ENCODE peak calls at places on chromosomes 16 and 17, in six cellular contexts. S is astrocyte of the spinal cord; R is hepatic stellate cell; W is stimulated activated CD8-positive, alpha-beta memory T cell treated with anti-CD3 and anti-CD28 coated beads, Interleukin-15, amount 100 ng/mL, for 1 hour; I is epithelial cell of prostate; J is T-helper 1 cell. P is an unnamed sample.

GRCh38 chr16:56506941-56507340 is 12.9 kb downstream of the BBS2 start:
- DNase-seq in J (no peak), W (no peak), R (peak), I (no peak), S (peak), P (peak)

GRCh38 chr17:36000730-36001108 is 634 bp downstream of the CCL15 start:
- DNase-seq in I (no peak), W (no peak), R (no peak), S (no peak), J (no peak), P (no peak)

GRCh38 chr16:84366208-84366607 is 2.1 kb upstream of the ATP2C2 start:
- DNase-seq in J (no peak), S (no peak), R (no peak), I (no peak), W (no peak), P (no peak)

GRCh38 chr16:54135361-54136275 is 151.0 kb downstream of the IRX3 start:
- DNase-seq in J (no peak), I (no peak), R (peak), S (peak), W (no peak), P (peak)

GRCh38 chr17:79812206-79812968 is 15.5 kb upstream of the CBX8 start:
- DNase-seq in S (no peak), I (no peak), J (no peak), W (no peak), R (no peak), P (no peak)

GRCh38 chr17:58370716-58371115 is 18.7 kb upstream of the SUPT4H1 start:
- DNase-seq in R (no peak), W (no peak), J (no peak), I (no peak), S (no peak), P (no peak)

GRCh38 chr17:44807817-44808155 is 22.3 kb downstream of the GJC1 start:
- DNase-seq in R (no peak), I (no peak), W (no peak), S (no peak), J (no peak), P (peak)

GRCh38 chr17:31582151-31582907 is 190.9 kb downstream of the RAB11FIP4 start:
- DNase-seq in S (peak), R (no peak), J (no peak), W (no peak), I (no peak), P (peak)

GRCh38 chr16:78461496-78461938 is 362.1 kb downstream of the WWOX start:
- DNase-seq in J (no peak), I (peak), W (no peak), R (no peak), S (peak), P (no peak)

GRCh38 chr17:79997004-79997673 is 38.5 kb downstream of the TBC1D16 start:
- DNase-seq in J (peak), W (peak), S (no peak), R (no peak), I (no peak), P (no peak)

GRCh38 chr16:282491-282890 is 473 bp upstream of the PDIA2 start:
- DNase-seq in R (no peak), I (no peak), W (no peak), S (no peak), J (no peak), P (no peak)

GRCh38 chr16:20763461-20764232 is at the start of gene ACSM3:
- DNase-seq in R (peak), J (peak), I (peak), S (peak), W (peak), P (peak)

GRCh38 chr16:27822529-27823437 is 240.7 kb downstream of the GSG1L start:
- DNase-seq in R (no peak), S (no peak), I (no peak), J (no peak), W (no peak), P (no peak)

GRCh38 chr17:40350410-40351184 is 13.9 kb downstream of the GJD3 start:
- DNase-seq in I (no peak), J (no peak), W (no peak), S (no peak), R (no peak), P (no peak)

GRCh38 chr17:42188749-42189650 is 3.7 kb upstream of the HCRT start:
- DNase-seq in R (no peak), S (no peak), I (no peak), J (no peak), W (no peak), P (no peak)

GRCh38 chr16:53892155-53892554 is 188.2 kb downstream of the FTO start:
- DNase-seq in R (peak), S (peak), W (peak), J (no peak), I (no peak), P (peak)

GRCh38 chr16:86758932-86759331 is 180.6 kb downstream of the FOXL1 start:
- DNase-seq in R (no peak), J (no peak), W (no peak), S (no peak), I (no peak), P (no peak)

GRCh38 chr17:40458001-40458791 is 14.9 kb downstream of the IGFBP4 start:
- DNase-seq in R (peak), J (no peak), S (peak), I (no peak), W (no peak), P (peak)

GRCh38 chr17:30035369-30035768 is 81.2 kb upstream of the NSRP1 start:
- DNase-seq in J (no peak), I (no peak), W (no peak), R (no peak), S (no peak), P (no peak)

GRCh38 chr16:1601489-1601888 is 10.4 kb downstream of the IFT140 start:
- DNase-seq in S (no peak), W (no peak), R (no peak), J (no peak), I (no peak), P (no peak)

GRCh38 chr16:16102738-16103137 is 120.6 kb downstream of the ABCC6 start:
- DNase-seq in J (no peak), R (no peak), S (no peak), W (no peak), I (no peak), P (no peak)

GRCh38 chr17:10151667-10152496 is 46.5 kb downstream of the GAS7 start:
- DNase-seq in W (no peak), R (no peak), I (no peak), S (no peak), J (no peak), P (no peak)

GRCh38 chr17:29621751-29622194 is 939 bp downstream of the CORO6 start:
- DNase-seq in S (no peak), I (no peak), R (peak), J (no peak), W (no peak), P (peak)

GRCh38 chr16:4415538-4416199 is 727 bp downstream of the CORO7 start:
- DNase-seq in I (no peak), W (no peak), R (no peak), S (no peak), J (peak), P (peak)

GRCh38 chr16:17470871-17471744 is at the start of gene XYLT1:
- DNase-seq in W (no peak), I (peak), S (peak), J (peak), R (peak), P (peak)

GRCh38 chr16:31536804-31537361 is 9.2 kb downstream of the AHSP start:
- DNase-seq in R (no peak), I (no peak), W (no peak), J (no peak), S (no peak), P (no peak)

GRCh38 chr17:9240659-9241370 is 219.5 kb downstream of the NTN1 start:
- DNase-seq in S (peak), I (no peak), W (no peak), R (peak), J (no peak), P (peak)

GRCh38 chr17:49845210-49845782 is 2.6 kb downstream of the TAC4 start:
- DNase-seq in J (no peak), W (no peak), I (no peak), R (no peak), S (no peak), P (no peak)

GRCh38 chr16:88696441-88696840 is 9.8 kb downstream of the RNF166 start:
- DNase-seq in J (no peak), S (no peak), I (no peak), W (no peak), R (no peak), P (no peak)

GRCh38 chr16:81767987-81768592 is 11.0 kb upstream of the PLCG2 start:
- DNase-seq in I (peak), W (no peak), S (no peak), R (no peak), J (no peak), P (no peak)

GRCh38 chr17:77330602-77331081 is 189.9 kb downstream of the SEC14L1 start:
- DNase-seq in S (no peak), W (no peak), R (no peak), J (no peak), I (no peak), P (no peak)

GRCh38 chr16:17578921-17579876 is 108.4 kb upstream of the XYLT1 start:
- DNase-seq in W (peak), J (no peak), R (peak), I (no peak), S (peak), P (peak)

GRCh38 chr16:4865231-4865860 is 18.1 kb downstream of the UBN1 start:
- DNase-seq in R (no peak), S (no peak), J (no peak), W (no peak), I (no peak), P (no peak)

GRCh38 chr16:29148867-29149272 is 164.0 kb downstream of the LAT start:
- DNase-seq in W (peak), S (no peak), I (no peak), R (no peak), J (peak), P (no peak)